ENCODE peak calls at places on chromosomes 1 and 21, in four cellular contexts. A, B, T and Z are unnamed samples.

GRCh38 chr1:3905266-3905952 is 5.3 kb upstream of the C1orf174 start:
- DNase-seq in A (no peak), B (no peak), T (no peak), Z (no peak)

GRCh38 chr1:161092621-161093028 is 3.3 kb upstream of the NECTIN4 start:
- DNase-seq in A (no peak), B (no peak), T (no peak), Z (no peak)

GRCh38 chr1:27568247-27569087 is 35.5 kb downstream of the AHDC1 start:
- DNase-seq in A (peak), B (peak), T (peak), Z (peak)

GRCh38 chr21:42466700-42467612 is 29.1 kb downstream of the RSPH1 start:
- DNase-seq in A (peak), B (peak), T (peak), Z (no peak)

GRCh38 chr1:222918746-222919477 is 104.1 kb downstream of the DISP1 start:
- DNase-seq in A (no peak), B (no peak), T (no peak), Z (no peak)

GRCh38 chr1:24438423-24438901 is 22.9 kb downstream of the NIPAL3 start:
- DNase-seq in A (peak), B (no peak), T (no peak), Z (no peak)

GRCh38 chr1:6348511-6349191 is 44.9 kb downstream of the ACOT7 start:
- DNase-seq in A (no peak), B (no peak), T (no peak), Z (no peak)

GRCh38 chr21:28229811-28230210 is 762.9 kb downstream of the LTN1 start:
- DNase-seq in A (no peak), B (no peak), T (no peak), Z (no peak)

GRCh38 chr1:1116701-1117468 is 996 bp upstream of the C1orf159 start:
- DNase-seq in A (no peak), B (no peak), T (no peak), Z (no peak)

GRCh38 chr1:167757433-167758309 is 35.9 kb downstream of the MPZL1 start:
- DNase-seq in A (no peak), B (no peak), T (no peak), Z (no peak)

GRCh38 chr1:86154581-86155060 is 2.0 kb downstream of the COL24A1 start:
- DNase-seq in A (no peak), B (no peak), T (no peak), Z (no peak)

GRCh38 chr1:86409416-86410021 is 13.4 kb upstream of the ODF2L start:
- DNase-seq in A (peak), B (peak), T (no peak), Z (no peak)

GRCh38 chr1:7703321-7704213 is 67.5 kb upstream of the VAMP3 start:
- DNase-seq in A (peak), B (no peak), T (no peak), Z (no peak)

GRCh38 chr1:183633676-183634343 is 1.8 kb downstream of the ARPC5 start:
- DNase-seq in A (peak), B (peak), T (peak), Z (peak)

GRCh38 chr1:81967957-81968356 is 167.2 kb downstream of the ADGRL2 start:
- DNase-seq in A (no peak), B (peak), T (no peak), Z (no peak)

GRCh38 chr1:170663011-170663410 is 920 bp upstream of the PRRX1 start:
- DNase-seq in A (no peak), B (no peak), T (no peak), Z (no peak)

GRCh38 chr1:41618066-41618825 is 133.8 kb upstream of the EDN2 start:
- DNase-seq in A (no peak), B (no peak), T (no peak), Z (no peak)

GRCh38 chr1:207619833-207620572 is 24.9 kb upstream of the CR1L start:
- DNase-seq in A (peak), B (peak), T (peak), Z (no peak)
- TF ChIP-seq YY1 in A (no peak), B (no peak), T (no peak), Z (no peak)

DNA sequence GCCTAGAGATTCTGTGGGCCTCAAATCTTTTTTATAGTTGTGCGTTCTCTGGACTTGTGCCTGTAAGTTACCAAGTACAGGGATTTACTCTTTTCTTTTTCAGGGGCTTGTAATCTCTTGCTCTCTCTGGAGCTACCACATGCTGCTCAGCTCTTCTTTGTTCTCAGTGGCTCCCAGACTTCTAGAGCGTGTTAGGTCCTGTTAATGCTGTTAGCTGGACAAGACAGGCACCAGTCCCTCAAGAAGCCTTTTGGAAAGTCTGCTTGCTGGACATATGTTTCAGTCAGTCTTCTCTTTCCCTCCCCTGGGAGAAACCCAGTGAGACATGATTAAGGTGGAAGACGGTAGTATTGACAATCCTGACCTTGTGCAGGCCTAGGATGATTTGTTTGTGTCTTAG is 29.4 kb downstream of the KCNK2 start:
- DNase-seq in A (no peak), B (no peak), T (no peak), Z (no peak)
- TF ChIP-seq REST in A (no peak), B (no peak), T (no peak), Z (no peak)

DNA sequence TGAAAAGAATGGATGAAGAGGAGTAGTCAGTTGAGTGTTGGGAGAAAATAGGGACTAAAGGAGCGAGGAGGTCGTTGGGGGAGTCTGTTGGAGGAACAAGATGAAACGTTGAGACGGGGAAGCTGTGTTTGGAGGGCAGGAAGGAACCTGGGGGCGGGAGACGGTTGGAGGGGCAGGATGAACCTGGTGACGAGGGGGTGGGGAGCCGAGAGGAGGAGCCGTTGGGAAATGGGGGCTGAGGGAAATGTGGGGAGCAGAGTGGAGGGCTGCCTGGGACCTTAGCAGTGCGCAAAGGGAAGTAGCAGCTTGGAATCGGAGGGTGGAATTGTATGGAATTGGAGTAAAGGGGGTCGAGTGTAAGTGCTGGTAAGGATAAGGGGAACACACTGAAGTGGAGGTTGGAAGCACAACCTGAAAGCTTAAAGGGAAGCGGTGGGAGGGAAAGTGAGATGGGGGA is 630 bp downstream of the MTF2 start:
- DNase-seq in A (peak), B (no peak), T (no peak), Z (no peak)
- TF ChIP-seq SP1 in A (no peak), B (no peak), T (no peak), Z (no peak)

DNA sequence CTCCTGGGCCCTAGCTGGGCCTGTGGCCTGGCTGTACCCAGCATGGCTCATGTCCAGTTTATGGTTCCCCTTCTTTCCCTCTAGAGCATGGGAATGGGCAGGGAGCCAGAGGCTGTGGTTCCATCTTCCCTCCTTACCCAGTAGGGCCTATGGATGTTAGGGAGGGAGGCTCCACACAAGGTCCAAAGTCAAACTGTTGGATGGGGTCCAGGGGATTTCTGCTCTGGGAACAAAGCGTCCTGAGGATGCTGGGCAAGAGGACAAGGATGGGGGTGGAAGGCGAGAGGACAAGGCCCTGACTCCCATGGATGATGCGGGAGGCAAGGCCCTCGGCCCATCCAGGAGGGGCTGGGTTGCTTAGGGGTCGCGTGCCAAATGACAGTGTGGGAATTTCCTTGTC is 17.3 kb downstream of the CSF1 start:
- DNase-seq in A (no peak), B (no peak), T (no peak), Z (no peak)
- TF ChIP-seq YY1 in A (no peak), B (no peak), T (no peak), Z (no peak)

GRCh38 chr1:119675349-119676343 is 27.6 kb upstream of the ZNF697 start:
- DNase-seq in A (peak), B (peak), T (peak), Z (peak)
- TF ChIP-seq REST in A (no peak), B (no peak), T (no peak), Z (no peak)

GRCh38 chr1:115133440-115133839 is 44.1 kb upstream of the TSPAN2 start:
- DNase-seq in A (no peak), B (no peak), T (no peak), Z (no peak)
- TF ChIP-seq SP1 in A (no peak), B (no peak), T (no peak), Z (no peak)

GRCh38 chr1:212364985-212365384 is 49.7 kb downstream of the PACC1 start:
- DNase-seq in A (no peak), B (no peak), T (no peak), Z (no peak)

GRCh38 chr1:212368073-212368484 is 46.6 kb downstream of the PACC1 start:
- DNase-seq in A (peak), B (peak), T (peak), Z (peak)

GRCh38 chr1:212367474-212368072 is 47.1 kb downstream of the PACC1 start:
- DNase-seq in A (no peak), B (no peak), T (no peak), Z (no peak)

DNA sequence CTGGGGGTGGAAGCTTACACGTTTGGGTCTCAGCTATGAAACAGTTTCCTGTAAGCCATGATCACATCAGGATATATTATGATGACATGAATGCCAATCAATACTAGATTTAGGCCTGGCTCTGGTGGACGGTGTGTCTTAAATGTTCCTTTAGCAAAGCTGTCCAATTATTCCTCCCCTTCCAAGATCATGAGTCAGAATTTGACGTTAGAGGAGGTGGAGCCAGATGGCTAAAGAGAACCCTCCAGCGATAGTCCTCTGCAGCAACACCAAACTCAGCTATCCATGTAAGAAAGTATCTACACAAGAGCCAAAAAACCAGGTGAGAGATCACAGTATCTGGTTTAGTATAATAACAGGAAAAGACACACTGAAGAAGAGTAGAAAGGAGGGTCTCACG is 47.8 kb downstream of the PACC1 start:
- DNase-seq in A (no peak), B (no peak), T (no peak), Z (no peak)
- TF ChIP-seq YY1 in A (no peak), B (no peak), T (no peak), Z (no peak)

GRCh38 chr1:75079535-75080290 is 54.5 kb upstream of the LHX8 start:
- DNase-seq in A (no peak), B (no peak), T (no peak), Z (no peak)
- TF ChIP-seq REST in A (no peak), B (no peak), T (no peak), Z (no peak)

GRCh38 chr21:35239811-35240219 is 190.7 kb upstream of the RUNX1 start:
- DNase-seq in A (no peak), B (no peak), T (no peak), Z (no peak)
- TF ChIP-seq SP1 in A (no peak), B (no peak), T (no peak), Z (no peak)

GRCh38 chr1:18972531-18972930 is 16.1 kb upstream of the IFFO2 start:
- DNase-seq in A (no peak), B (no peak), T (no peak), Z (no peak)

GRCh38 chr1:18974616-18975015 is 18.1 kb upstream of the IFFO2 start:
- DNase-seq in A (no peak), B (no peak), T (no peak), Z (no peak)

GRCh38 chr1:18972991-18973390 is 16.5 kb upstream of the IFFO2 start:
- DNase-seq in A (no peak), B (no peak), T (no peak), Z (no peak)

GRCh38 chr1:18973446-18973955 is 17.0 kb upstream of the IFFO2 start:
- DNase-seq in A (no peak), B (no peak), T (no peak), Z (no peak)

GRCh38 chr1:18974005-18974404 is 17.5 kb upstream of the IFFO2 start:
- DNase-seq in A (no peak), B (no peak), T (no peak), Z (no peak)
- TF ChIP-seq YY1 in A (no peak), B (no peak), T (no peak), Z (no peak)